ENCODE peak calls at places on chromosome 16, in nine cellular contexts. I is A549; J is A673; D is breast epithelium; T is mammary epithelial cell; Z is heart right ventricle; C is CD4-positive, CD25-positive, alpha-beta regulatory T cell; O is cardiac muscle cell; X is colonic mucosa. B is an unnamed sample. For H3K9me3, the result is how much of the 10 kb centered on the place peaks cover.

GRCh38 chr16:21167929-21168602 is 9.6 kb downstream of the LDAF1 start:
- DNase-seq in I (no peak), J (no peak), D (no peak), T (no peak), Z (no peak), C (peak), O (no peak), X (no peak), B (no peak)

GRCh38 chr16:89924298-89924924 is 1.3 kb downstream of the TUBB3 start:
- DNase-seq in I (peak), J (peak), D (no peak), T (peak), Z (no peak), C (peak), O (peak), X (no peak), B (no peak)

GRCh38 chr16:3112058-3112880 is at the start of gene ZNF205:
- DNase-seq in I (peak), J (peak), D (peak), T (peak), Z (peak), C (no peak), O (peak), X (peak), B (peak)

GRCh38 chr16:50858877-50859627 is 117.2 kb downstream of the CYLD start:
- DNase-seq in I (no peak), J (no peak), D (no peak), T (no peak), Z (no peak), C (no peak), O (no peak), X (no peak), B (no peak)

GRCh38 chr16:8853611-8854010 is 15.2 kb downstream of the CARHSP1 start:
- DNase-seq in I (no peak), J (no peak), D (no peak), T (no peak), Z (no peak), C (no peak), O (no peak), X (peak), B (no peak)

GRCh38 chr16:85649411-85649977 is 36.4 kb downstream of the GSE1 start:
- DNase-seq in I (no peak), J (no peak), D (no peak), T (no peak), Z (no peak), C (no peak), O (no peak), X (no peak), B (no peak)

GRCh38 chr16:87363771-87364476 is 19.7 kb downstream of the FBXO31 start:
- DNase-seq in I (no peak), J (no peak), D (no peak), T (no peak), Z (peak), C (no peak), O (no peak), X (no peak), B (peak)

GRCh38 chr16:85490971-85491771 is 122.0 kb upstream of the GSE1 start:
- DNase-seq in I (peak), J (no peak), D (no peak), T (no peak), Z (no peak), C (peak), O (peak), X (peak), B (no peak)

GRCh38 chr16:56207421-56207820 is 16.1 kb downstream of the GNAO1 start:
- DNase-seq in I (no peak), J (no peak), D (no peak), T (no peak), Z (no peak), C (no peak), O (no peak), X (no peak), B (no peak)

GRCh38 chr16:88473666-88474534 is 20.8 kb downstream of the ZFPM1 start:
- DNase-seq in I (no peak), J (no peak), D (no peak), T (no peak), Z (peak), C (no peak), O (peak), X (no peak), B (peak)

GRCh38 chr16:87333581-87334331 is 16.6 kb upstream of the C16orf95 start:
- DNase-seq in I (no peak), J (no peak), D (no peak), T (no peak), Z (no peak), C (no peak), O (no peak), X (no peak), B (no peak)

GRCh38 chr16:75195811-75196790 is 10.9 kb downstream of the CTRB2 start:
- DNase-seq in I (no peak), J (no peak), D (peak), T (no peak), Z (no peak), C (no peak), O (no peak), X (no peak), B (no peak)

DNA sequence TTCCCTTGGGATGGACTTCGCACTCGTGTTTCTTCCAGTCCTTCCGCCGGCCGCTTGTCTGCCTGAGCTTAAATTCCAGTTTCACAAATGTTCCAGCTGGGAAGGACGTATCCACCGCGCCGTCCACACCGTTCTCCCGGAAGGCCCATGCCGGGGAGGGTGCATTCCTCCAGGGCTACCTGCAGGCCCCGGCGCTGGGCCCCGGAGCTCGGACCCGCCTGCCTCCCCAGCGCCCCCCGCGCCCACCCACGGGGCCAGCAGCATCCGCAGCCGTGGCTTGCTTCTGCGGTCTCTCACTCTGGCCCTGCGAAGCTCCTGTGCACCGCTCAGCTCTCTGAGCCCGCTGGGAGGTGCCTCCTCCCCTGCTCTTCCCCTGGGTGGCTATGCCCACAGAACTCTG is 2084.1 kb downstream of the TP53TG3F start:
- DNase-seq in I (no peak), J (no peak), D (no peak), T (no peak), Z (no peak), C (no peak), O (no peak), X (no peak), B (no peak)
- H3K9me3 ChIP-seq in I (under half), J (under half), D (under half), T (under half), Z (under half), C (under half), O (under half), X (under half), B (under half)

GRCh38 chr16:23640959-23641765 is at the start of the genes DCTN5 and PALB2:
- DNase-seq in I (peak), J (peak), D (peak), T (peak), Z (peak), C (peak), O (peak), X (peak), B (peak)
- H3K4me3 ChIP-seq in I (peak), J (peak), D (peak), T (peak), Z (peak), C (peak), O (peak), X (peak), B (peak)

GRCh38 chr16:852451-853185 is 52.1 kb upstream of the GNG13 start:
- DNase-seq in I (no peak), J (no peak), D (no peak), T (no peak), Z (no peak), C (no peak), O (no peak), X (no peak), B (no peak)

GRCh38 chr16:853306-853705 is 52.8 kb upstream of the GNG13 start:
- DNase-seq in I (no peak), J (no peak), D (no peak), T (no peak), Z (no peak), C (no peak), O (no peak), X (no peak), B (no peak)

GRCh38 chr16:855471-855870 is 54.9 kb upstream of the GNG13 start:
- DNase-seq in I (no peak), J (no peak), D (no peak), T (no peak), Z (no peak), C (no peak), O (no peak), X (no peak), B (no peak)

GRCh38 chr16:854808-855410 is 54.4 kb upstream of the GNG13 start:
- DNase-seq in I (no peak), J (no peak), D (no peak), T (no peak), Z (no peak), C (no peak), O (no peak), X (no peak), B (no peak)

GRCh38 chr16:853981-854807 is 53.7 kb upstream of the GNG13 start:
- DNase-seq in I (no peak), J (no peak), D (no peak), T (no peak), Z (no peak), C (no peak), O (no peak), X (no peak), B (no peak)
- H3K9me3 ChIP-seq in I (under half), J (under half), D (under half), T (under half), Z (under half), C (under half), O (under half), X (under half), B (under half)

GRCh38 chr16:1378804-1379053 is 27.0 kb downstream of the GNPTG start:
- DNase-seq in I (no peak), J (no peak), D (no peak), T (no peak), Z (no peak), C (no peak), O (no peak), X (no peak), B (no peak)
- H3K4me3 ChIP-seq in I (peak), J (peak), D (peak), T (peak), Z (peak), C (no peak), O (peak), X (peak), B (peak)

GRCh38 chr16:64791756-64792155 is 330.1 kb downstream of the CDH11 start:
- DNase-seq in I (no peak), J (no peak), D (no peak), T (no peak), Z (no peak), C (no peak), O (peak), X (no peak), B (no peak)
- H3K9me3 ChIP-seq in I (under half), J (under half), D (under half), T (under half), Z (under half), C (under half), O (under half), X (under half), B (under half)

GRCh38 chr16:77435240-77435819 is 496 bp upstream of the ADAMTS18 start:
- DNase-seq in I (no peak), J (no peak), D (no peak), T (no peak), Z (no peak), C (no peak), O (no peak), X (no peak), B (no peak)

GRCh38 chr16:77433146-77433545 is 1.7 kb downstream of the ADAMTS18 start:
- DNase-seq in I (no peak), J (no peak), D (no peak), T (no peak), Z (no peak), C (no peak), O (no peak), X (no peak), B (no peak)

GRCh38 chr16:77432264-77432663 is 2.6 kb downstream of the ADAMTS18 start:
- DNase-seq in I (no peak), J (no peak), D (no peak), T (no peak), Z (no peak), C (no peak), O (no peak), X (no peak), B (no peak)

GRCh38 chr16:77434365-77435239 is at the start of gene ADAMTS18:
- DNase-seq in I (no peak), J (no peak), D (no peak), T (no peak), Z (no peak), C (no peak), O (no peak), X (no peak), B (no peak)

GRCh38 chr16:77434022-77434364 is 841 bp downstream of the ADAMTS18 start:
- DNase-seq in I (no peak), J (no peak), D (no peak), T (no peak), Z (no peak), C (no peak), O (no peak), X (no peak), B (no peak)
- H3K4me3 ChIP-seq in I (peak), J (no peak), D (peak), T (no peak), Z (no peak), C (no peak), O (peak), X (no peak), B (no peak)

GRCh38 chr16:35352431-35352830 is 1893.0 kb downstream of the TP53TG3F start:
- DNase-seq in I (no peak), J (no peak), D (no peak), T (no peak), Z (no peak), C (no peak), O (no peak), X (no peak), B (no peak)
- H3K9me3 ChIP-seq in I (under half), J (under half), D (under half), T (under half), Z (under half), C (under half), O (under half), X (under half), B (under half)

DNA sequence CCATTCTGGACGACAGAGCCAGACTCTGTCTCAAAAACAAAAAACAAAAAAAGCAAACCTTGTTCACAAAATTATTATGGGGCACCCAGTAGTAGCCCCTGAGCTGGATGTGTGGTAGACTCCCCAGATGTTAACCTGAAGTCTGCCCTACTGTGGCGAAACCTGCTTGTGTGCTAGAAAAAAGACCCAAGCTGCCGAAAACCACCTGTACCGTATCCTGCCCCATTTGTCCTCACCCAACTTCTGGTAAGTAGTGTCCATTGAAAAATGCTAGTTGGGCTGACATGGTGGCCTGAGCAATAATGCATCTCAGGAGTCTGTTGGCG is 9.1 kb downstream of the RMI2 start:
- DNase-seq in I (no peak), J (no peak), D (no peak), T (no peak), Z (no peak), C (no peak), O (no peak), X (no peak), B (no peak)
- H3K4me3 ChIP-seq in I (no peak), J (no peak), D (no peak), T (no peak), Z (no peak), C (peak), O (no peak), X (no peak), B (no peak)

DNA sequence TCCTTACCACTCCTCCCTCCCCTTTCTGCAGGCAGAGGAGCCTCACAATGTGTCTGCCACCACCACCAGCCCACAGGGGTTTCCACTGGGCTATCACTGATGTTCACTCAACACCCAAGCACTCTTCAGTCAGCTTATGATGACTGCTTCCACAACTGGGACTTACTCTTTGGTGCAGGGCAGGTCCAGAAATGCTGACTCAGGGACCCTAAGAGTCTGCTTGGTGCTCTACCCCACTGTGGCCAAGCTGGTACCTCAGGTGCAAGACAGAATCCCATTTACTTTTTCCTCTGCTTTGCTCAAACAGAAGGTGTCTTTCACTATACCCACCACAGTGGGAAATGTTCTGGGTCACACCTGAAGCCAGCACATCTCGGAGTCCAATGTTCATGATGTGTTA is 40.1 kb downstream of the ZNF267 start:
- DNase-seq in I (no peak), J (no peak), D (no peak), T (no peak), Z (no peak), C (no peak), O (no peak), X (no peak), B (no peak)
- H3K9me3 ChIP-seq in I (half or more), J (half or more), D (half or more), T (half or more), Z (half or more), C (half or more), O (under half), X (under half), B (half or more)